ENCODE peak calls at places on chromosome 13, in four cellular contexts. N is ovary, F is upper lobe of left lung, Z is lower lobe of right lung. C is an unnamed sample. For H3K9me3, the result is how much of the 10 kb centered on the place peaks cover.

GRCh38 chr13:25300861-25301346 is 521 bp upstream of the NUP58 start:
- DNase-seq in N (peak), F (peak), Z (peak), C (no peak)

GRCh38 chr13:24866488-24866887 is 102.5 kb downstream of the RNF17 start:
- DNase-seq in N (no peak), F (no peak), Z (no peak), C (no peak)

GRCh38 chr13:95626768-95627167 is 17.7 kb downstream of the DZIP1 start:
- DNase-seq in N (no peak), F (no peak), Z (no peak), C (no peak)

GRCh38 chr13:59531571-59532091 is 632.1 kb downstream of the DIAPH3 start:
- DNase-seq in N (peak), F (peak), Z (peak), C (no peak)

GRCh38 chr13:102881819-102882686 is 36.2 kb downstream of the ERCC5 start:
- DNase-seq in N (no peak), F (no peak), Z (no peak), C (no peak)

GRCh38 chr13:53012707-53013106 is 15.9 kb upstream of the OLFM4 start:
- DNase-seq in N (no peak), F (no peak), Z (no peak), C (no peak)

GRCh38 chr13:32594339-32594738 is 8.1 kb downstream of the PDS5B start:
- DNase-seq in N (no peak), F (no peak), Z (no peak), C (no peak)

GRCh38 chr13:99988469-99989375 is 7.1 kb downstream of the ZIC2 start:
- DNase-seq in N (no peak), F (no peak), Z (no peak), C (no peak)

GRCh38 chr13:25037057-25037813 is 58.7 kb upstream of the PABPC3 start:
- DNase-seq in N (no peak), F (peak), Z (no peak), C (no peak)

GRCh38 chr13:105445793-105446192 is 1089.7 kb downstream of the EFNB2 start:
- DNase-seq in N (no peak), F (no peak), Z (no peak), C (no peak)

GRCh38 chr13:30412351-30412750 is 9.9 kb upstream of the UBE2L5 start:
- DNase-seq in N (no peak), F (no peak), Z (no peak), C (no peak)

GRCh38 chr13:78193853-78194252 is 275.2 kb upstream of the EDNRB start:
- DNase-seq in N (no peak), F (no peak), Z (no peak), C (no peak)

GRCh38 chr13:70817571-70817970 is 709.3 kb upstream of the KLHL1 start:
- DNase-seq in N (no peak), F (no peak), Z (no peak), C (no peak)

GRCh38 chr13:97502691-97503090 is 68.7 kb downstream of the RAP2A start:
- DNase-seq in N (no peak), F (no peak), Z (no peak), C (no peak)

GRCh38 chr13:45943965-45944364 is 92.4 kb upstream of the SIAH3 start:
- DNase-seq in N (no peak), F (no peak), Z (no peak), C (no peak)

GRCh38 chr13:29771247-29771646 is 79.2 kb downstream of the UBL3 start:
- DNase-seq in N (no peak), F (no peak), Z (no peak), C (no peak)

GRCh38 chr13:38308736-38309135 is 40.9 kb upstream of the UFM1 start:
- DNase-seq in N (no peak), F (no peak), Z (no peak), C (no peak)

GRCh38 chr13:97257800-97258799 is 36.0 kb downstream of the MBNL2 start:
- DNase-seq in N (no peak), F (peak), Z (no peak), C (peak)

GRCh38 chr13:29543230-29544215 is 52.0 kb downstream of the SLC7A1 start:
- DNase-seq in N (no peak), F (no peak), Z (no peak), C (no peak)

GRCh38 chr13:33615436-33615835 is 202.5 kb upstream of the RFC3 start:
- DNase-seq in N (no peak), F (no peak), Z (no peak), C (no peak)

GRCh38 chr13:37486171-37486661 is 112.4 kb downstream of the POSTN start:
- DNase-seq in N (no peak), F (no peak), Z (no peak), C (no peak)

GRCh38 chr13:39410089-39410901 is 192.7 kb downstream of the LHFPL6 start:
- DNase-seq in N (no peak), F (no peak), Z (no peak), C (no peak)

GRCh38 chr13:32850311-32851052 is 165.7 kb upstream of the KL start:
- DNase-seq in N (no peak), F (no peak), Z (no peak), C (no peak)

GRCh38 chr13:66506979-66507378 is 723.2 kb downstream of the PCDH9 start:
- DNase-seq in N (no peak), F (no peak), Z (no peak), C (no peak)

DNA sequence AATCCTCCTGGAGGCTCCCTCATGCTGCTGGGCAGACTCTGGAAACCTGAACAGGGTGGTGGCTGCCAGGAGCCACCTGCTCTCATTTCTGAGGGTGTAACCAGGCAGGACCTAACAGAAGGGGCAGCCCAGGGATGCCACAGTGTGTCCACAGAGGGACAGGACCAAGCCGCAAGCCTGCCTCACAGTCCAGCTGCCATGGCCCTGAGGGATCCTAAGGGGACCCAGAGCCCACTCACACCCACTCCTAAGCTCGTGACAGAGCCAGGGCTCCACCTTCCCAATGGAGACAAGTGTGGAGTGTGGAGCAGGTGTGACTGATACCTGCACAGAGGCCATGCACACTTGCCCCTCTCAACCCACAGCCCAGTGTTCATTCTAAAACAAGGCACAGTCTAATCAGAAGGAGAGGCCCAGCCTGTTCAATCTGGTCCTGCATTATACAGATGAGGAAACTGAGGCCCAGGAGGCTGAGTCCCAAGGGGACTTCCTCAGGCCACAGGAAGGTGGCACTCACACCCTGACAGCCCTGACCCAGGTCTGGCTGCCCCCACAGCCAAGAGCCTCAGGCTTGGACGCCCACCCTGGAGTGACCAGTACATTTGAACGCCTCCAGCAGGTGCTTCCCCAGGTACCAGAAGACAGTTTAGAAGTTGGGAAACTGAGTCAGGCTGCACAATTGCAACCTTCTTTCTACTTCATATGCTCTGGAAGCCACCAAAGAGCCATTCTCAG is 220.1 kb downstream of the TUBA3C start:
- DNase-seq in N (no peak), F (no peak), Z (no peak), C (no peak)
- H3K9me3 ChIP-seq in N (under half), F (under half), Z (under half), C (under half)

DNA sequence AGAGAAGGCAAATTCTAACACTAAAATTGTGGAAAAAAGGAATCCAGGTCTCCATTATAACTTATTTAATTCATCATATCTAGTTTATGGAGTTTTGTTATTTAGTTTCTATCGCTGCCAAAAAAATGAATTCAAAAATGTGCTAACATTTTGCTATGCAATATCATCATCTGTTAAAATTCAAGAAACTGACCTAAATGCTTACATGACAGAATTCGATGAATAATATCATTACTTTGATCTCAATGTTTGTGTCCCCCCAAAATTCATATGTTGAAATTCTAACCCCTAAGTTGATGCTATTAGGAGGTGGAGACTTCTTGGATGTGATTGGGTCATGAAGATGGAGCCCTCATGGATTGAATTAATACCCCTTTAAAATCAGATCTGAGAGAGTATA is 775.0 kb downstream of the PCDH17 start:
- DNase-seq in N (no peak), F (no peak), Z (no peak), C (no peak)
- H3K9me3 ChIP-seq in N (under half), F (under half), Z (under half), C (under half)

GRCh38 chr13:18946738-18947137 is 234.9 kb downstream of the TUBA3C start:
- DNase-seq in N (no peak), F (no peak), Z (no peak), C (no peak)

GRCh38 chr13:18947376-18947977 is 234.1 kb downstream of the TUBA3C start:
- DNase-seq in N (no peak), F (no peak), Z (no peak), C (no peak)

GRCh38 chr13:18949489-18949761 is 232.2 kb downstream of the TUBA3C start:
- DNase-seq in N (no peak), F (no peak), Z (no peak), C (no peak)

GRCh38 chr13:18948664-18949488 is 232.7 kb downstream of the TUBA3C start:
- DNase-seq in N (no peak), F (no peak), Z (no peak), C (no peak)

GRCh38 chr13:18948012-18948663 is 233.5 kb downstream of the TUBA3C start:
- DNase-seq in N (no peak), F (no peak), Z (no peak), C (no peak)
- H3K9me3 ChIP-seq in N (under half), F (under half), Z (under half), C (under half)

GRCh38 chr13:20498659-20499058 is 27.0 kb downstream of the CRYL1 start:
- DNase-seq in N (no peak), F (no peak), Z (no peak), C (no peak)

GRCh38 chr13:20501139-20501538 is 24.5 kb downstream of the CRYL1 start:
- DNase-seq in N (no peak), F (no peak), Z (no peak), C (no peak)

GRCh38 chr13:20503088-20504083 is 22.3 kb downstream of the CRYL1 start:
- DNase-seq in N (no peak), F (no peak), Z (no peak), C (no peak)

GRCh38 chr13:20499986-20500385 is 25.7 kb downstream of the CRYL1 start:
- DNase-seq in N (no peak), F (no peak), Z (no peak), C (no peak)

GRCh38 chr13:20501548-20501947 is 24.1 kb downstream of the CRYL1 start:
- DNase-seq in N (no peak), F (no peak), Z (no peak), C (no peak)
- H3K9me3 ChIP-seq in N (under half), F (under half), Z (under half), C (under half)

GRCh38 chr13:83816081-83816480 is 66.2 kb downstream of the SLITRK1 start:
- DNase-seq in N (no peak), F (no peak), Z (no peak), C (no peak)
- H3K9me3 ChIP-seq in N (under half), F (under half), Z (under half), C (under half)

GRCh38 chr13:111629933-111630332 is 309.5 kb downstream of the TEX29 start:
- DNase-seq in N (no peak), F (no peak), Z (no peak), C (no peak)

GRCh38 chr13:111630411-111630810 is 310.0 kb downstream of the TEX29 start:
- DNase-seq in N (no peak), F (no peak), Z (no peak), C (no peak)

GRCh38 chr13:111627596-111627995 is 307.2 kb downstream of the TEX29 start:
- DNase-seq in N (no peak), F (no peak), Z (no peak), C (no peak)

GRCh38 chr13:111629457-111629856 is 309.0 kb downstream of the TEX29 start:
- DNase-seq in N (no peak), F (no peak), Z (no peak), C (no peak)

GRCh38 chr13:111629016-111629415 is 308.6 kb downstream of the TEX29 start:
- DNase-seq in N (no peak), F (no peak), Z (no peak), C (no peak)
- H3K9me3 ChIP-seq in N (under half), F (under half), Z (under half), C (under half)

GRCh38 chr13:35833031-35833430 is 298.2 kb downstream of the DCLK1 start:
- DNase-seq in N (no peak), F (no peak), Z (no peak), C (no peak)
- H3K9me3 ChIP-seq in N (under half), F (under half), Z (under half), C (under half)

DNA sequence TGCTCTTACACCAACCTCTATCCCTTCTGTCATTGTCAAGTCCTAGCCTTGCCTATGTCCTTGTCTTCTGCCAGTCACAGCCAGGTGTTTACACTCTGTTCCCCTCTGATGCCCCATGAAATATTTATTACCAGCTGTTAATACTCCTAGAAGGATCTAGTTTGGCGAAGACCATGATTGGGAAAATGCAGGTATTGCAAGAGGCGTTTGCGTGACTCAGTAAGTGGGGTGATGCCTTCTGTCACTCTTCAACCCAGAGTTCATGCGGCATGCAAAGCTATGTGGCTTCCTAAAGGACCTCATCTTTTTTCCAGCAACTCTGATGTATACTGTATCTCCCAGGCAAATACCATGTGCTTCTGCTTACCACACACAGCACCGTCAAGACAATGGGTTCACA is 81.8 kb upstream of the GJB6 start:
- DNase-seq in N (no peak), F (no peak), Z (no peak), C (no peak)
- H3K9me3 ChIP-seq in N (under half), F (under half), Z (under half), C (under half)

GRCh38 chr13:113962386-113962785 is 11.5 kb downstream of the C13orf46 start:
- DNase-seq in N (peak), F (no peak), Z (peak), C (no peak)
- H3K9me3 ChIP-seq in N (under half), F (under half), Z (under half), C (under half)